ENCODE peak calls at places on chromosomes 5 and 9, in ten cellular contexts. D is neural crest cell; Y is AG09319; N is EL; P is astrocyte of the spinal cord; U is PC-9; Q is HT1080; A is activated naive CD8-positive, alpha-beta T cell treated with anti-CD3 and anti-CD28 coated beads for 36 hours; B is heart left ventricle; C is pancreas. O is an unnamed sample.

GRCh38 chr5:163248856-163249255 is 188.5 kb upstream of the CCNG1 start:
- DNase-seq in D (no peak), Y (no peak), N (peak; percentile 15), P (peak; percentile 79), U (no peak), Q (peak; percentile 23), A (no peak), B (no peak), C (no peak), O (no peak)

GRCh38 chr9:136084191-136084944 is 10.7 kb downstream of the NACC2 start:
- DNase-seq in D (no peak), Y (no peak), N (no peak), P (no peak), U (no peak), Q (no peak), A (no peak), B (no peak), C (no peak), O (no peak)

GRCh38 chr5:1726956-1727355 is 72.7 kb downstream of the MRPL36 start:
- DNase-seq in D (no peak), Y (no peak), N (no peak), P (no peak), U (peak; percentile 1), Q (no peak), A (no peak), B (no peak), C (no peak), O (no peak)

GRCh38 chr9:138022121-138022741 is 144.6 kb downstream of the CACNA1B start:
- DNase-seq in D (no peak), Y (no peak), N (no peak), P (no peak), U (no peak), Q (peak; percentile 30), A (peak; percentile 35), B (no peak), C (peak; percentile 80), O (peak; percentile 23)

GRCh38 chr9:127711831-127712274 is 3.6 kb downstream of the PTRH1 start:
- DNase-seq in D (no peak), Y (no peak), N (no peak), P (no peak), U (no peak), Q (no peak), A (no peak), B (no peak), C (no peak), O (no peak)

GRCh38 chr9:70172532-70172931 is 86.2 kb upstream of the SMC5 start:
- DNase-seq in D (no peak), Y (no peak), N (no peak), P (no peak), U (no peak), Q (no peak), A (no peak), B (no peak), C (no peak), O (no peak)

GRCh38 chr5:148904440-148904839 is 78.0 kb downstream of the ADRB2 start:
- DNase-seq in D (no peak), Y (no peak), N (no peak), P (no peak), U (no peak), Q (no peak), A (no peak), B (peak; percentile 60), C (no peak), O (no peak)

GRCh38 chr5:159412284-159413046 is 82.2 kb upstream of the IL12B start:
- DNase-seq in D (no peak), Y (no peak), N (no peak), P (no peak), U (no peak), Q (peak; percentile 24), A (peak; percentile 79), B (no peak), C (no peak), O (peak; percentile 74)

GRCh38 chr5:124634228-124634819 is 112.1 kb downstream of the ZNF608 start:
- DNase-seq in D (no peak), Y (no peak), N (peak; percentile 62), P (peak; percentile 40), U (no peak), Q (peak; percentile 23), A (no peak), B (no peak), C (no peak), O (no peak)

GRCh38 chr9:95406114-95406513 is 88.6 kb upstream of the FANCC start:
- DNase-seq in D (no peak), Y (peak; percentile 39), N (peak; percentile 10), P (no peak), U (no peak), Q (no peak), A (no peak), B (no peak), C (no peak), O (no peak)

GRCh38 chr5:139271201-139272027 is 22.1 kb upstream of the MATR3 start:
- DNase-seq in D (no peak), Y (peak; percentile 70), N (peak; percentile 82), P (peak; percentile 83), U (no peak), Q (peak; percentile 86), A (no peak), B (no peak), C (no peak), O (no peak)

GRCh38 chr5:79990205-79990597 is 861 bp downstream of the MTX3 start:
- DNase-seq in D (no peak), Y (no peak), N (peak; percentile 2), P (no peak), U (no peak), Q (peak; percentile 4), A (no peak), B (no peak), C (no peak), O (no peak)

GRCh38 chr9:30774326-30774725 is 1610.1 kb upstream of the ACO1 start:
- DNase-seq in D (no peak), Y (no peak), N (no peak), P (no peak), U (no peak), Q (peak; percentile 32), A (no peak), B (no peak), C (peak; percentile 12), O (no peak)

O was measured in stimulated activated naive CD8-positive, alpha-beta T cell treated with anti-CD3 and anti-CD28 coated beads, Interleukin-15, Interleukin-2, amounts not matched to agents 100 U/mL and 50 U/mL, for 24 hours.